ENCODE peak calls at places on chromosome 17, in four cellular contexts. T is K562, E is GM12878, B is HL-60. D is an unnamed sample.

GRCh38 chr17:37848690-37849616 is 75.3 kb upstream of the TBC1D3K start:
- DNase-seq in B (peak), E (peak), T (peak), D (peak)

GRCh38 chr17:17782425-17783120 is 54.2 kb downstream of the SREBF1 start:
- DNase-seq in B (no peak), E (no peak), T (peak), D (no peak)

GRCh38 chr17:3712811-3713463 is 10.8 kb upstream of the HASPIN start:
- DNase-seq in B (no peak), T (peak), E (peak), D (no peak)

GRCh38 chr17:35709874-35710273 is 21.6 kb upstream of the RASL10B start:
- DNase-seq in T (no peak), B (no peak), E (no peak), D (no peak)

GRCh38 chr17:42087042-42087701 is 11.1 kb downstream of the ZNF385C start:
- DNase-seq in E (no peak), B (no peak), T (peak), D (no peak)

GRCh38 chr17:31489295-31490018 is 98.0 kb downstream of the RAB11FIP4 start:
- DNase-seq in T (peak), B (no peak), E (no peak), D (no peak)

GRCh38 chr17:39908789-39909352 is 9.6 kb downstream of the GSDMB start:
- DNase-seq in E (no peak), T (no peak), B (no peak), D (no peak)

GRCh38 chr17:20066253-20066652 is 57.1 kb downstream of the SPECC1 start:
- DNase-seq in T (no peak), E (no peak), B (no peak), D (no peak)

GRCh38 chr17:48016112-48016511 is 21.5 kb downstream of the COPZ2 start:
- DNase-seq in E (no peak), B (no peak), T (no peak), D (no peak)

GRCh38 chr17:68378202-68379149 is 78.8 kb downstream of the WIPI1 start:
- DNase-seq in T (no peak), E (no peak), B (peak), D (no peak)

GRCh38 chr17:16171613-16172012 is 43.7 kb downstream of the NCOR1 start:
- DNase-seq in B (no peak), T (no peak), E (no peak), D (no peak)

GRCh38 chr17:45190503-45191282 is 29.0 kb downstream of the HEXIM2 start:
- DNase-seq in E (no peak), B (no peak), T (no peak), D (no peak)

GRCh38 chr17:48910370-48910769 is 2.2 kb downstream of the UBE2Z start:
- DNase-seq in B (no peak), E (no peak), T (no peak), D (no peak)

GRCh38 chr17:16477255-16477654 is 14.7 kb downstream of the LRRC75A start:
- DNase-seq in E (no peak), T (no peak), B (no peak), D (no peak)

GRCh38 chr17:28993645-28994426 is 12.0 kb downstream of the SEZ6 start:
- DNase-seq in T (no peak), B (no peak), E (no peak), D (no peak)

GRCh38 chr17:16104189-16104588 is 104.6 kb downstream of the TTC19 start:
- DNase-seq in B (no peak), T (no peak), E (no peak), D (no peak)

GRCh38 chr17:69729937-69730336 is 315.4 kb downstream of the MAP2K6 start:
- DNase-seq in T (no peak), B (no peak), E (no peak), D (no peak)

GRCh38 chr17:2035549-2036490 is 5.9 kb downstream of the DPH1 start:
- DNase-seq in T (no peak), E (no peak), B (no peak), D (no peak)

GRCh38 chr17:37051839-37052238 is 103.1 kb downstream of the AATF start:
- DNase-seq in B (no peak), E (no peak), T (no peak), D (no peak)

GRCh38 chr17:69502488-69502887 is 88.0 kb downstream of the MAP2K6 start:
- DNase-seq in E (no peak), B (no peak), T (no peak), D (no peak)

GRCh38 chr17:50626037-50626574 is 8.6 kb upstream of the ABCC3 start:
- DNase-seq in B (peak), E (no peak), T (peak), D (peak)

GRCh38 chr17:49104511-49105074 is 28.0 kb upstream of the B4GALNT2 start:
- DNase-seq in B (no peak), T (no peak), E (no peak), D (no peak)

GRCh38 chr17:58632324-58633314 is 59.2 kb downstream of the TEX14 start:
- DNase-seq in E (no peak), T (peak), B (no peak), D (no peak)

GRCh38 chr17:45783593-45784292 is 377 bp upstream of the CRHR1 start:
- DNase-seq in B (no peak), T (peak), E (no peak), D (peak)

GRCh38 chr17:31738488-31738887 is 120.6 kb downstream of the COPRS start:
- DNase-seq in B (no peak), E (no peak), T (no peak), D (no peak)

GRCh38 chr17:43543300-43543699 is 2.8 kb downstream of the ETV4 start:
- DNase-seq in T (no peak), E (no peak), B (no peak), D (no peak)

GRCh38 chr17:43546317-43547188 is at the start of gene ETV4:
- DNase-seq in E (peak), B (peak), T (peak), D (peak)

GRCh38 chr17:43545383-43545632 is 832 bp downstream of the ETV4 start:
- DNase-seq in T (no peak), E (no peak), B (no peak), D (no peak)

GRCh38 chr17:43542854-43543253 is 3.3 kb downstream of the ETV4 start:
- DNase-seq in T (no peak), B (no peak), E (no peak), D (no peak)

GRCh38 chr17:43543771-43544575 is 2.2 kb downstream of the ETV4 start:
- DNase-seq in B (no peak), E (no peak), T (peak), D (no peak)
- TF ChIP-seq SPI1 in B (peak), E (no peak), T (peak), D (peak)

GRCh38 chr17:76103274-76104139 is at the start of gene EXOC7:
- DNase-seq in E (peak), T (peak), B (peak), D (peak)
- TF ChIP-seq SPI1 in E (peak), T (peak), B (peak), D (peak)

DNA sequence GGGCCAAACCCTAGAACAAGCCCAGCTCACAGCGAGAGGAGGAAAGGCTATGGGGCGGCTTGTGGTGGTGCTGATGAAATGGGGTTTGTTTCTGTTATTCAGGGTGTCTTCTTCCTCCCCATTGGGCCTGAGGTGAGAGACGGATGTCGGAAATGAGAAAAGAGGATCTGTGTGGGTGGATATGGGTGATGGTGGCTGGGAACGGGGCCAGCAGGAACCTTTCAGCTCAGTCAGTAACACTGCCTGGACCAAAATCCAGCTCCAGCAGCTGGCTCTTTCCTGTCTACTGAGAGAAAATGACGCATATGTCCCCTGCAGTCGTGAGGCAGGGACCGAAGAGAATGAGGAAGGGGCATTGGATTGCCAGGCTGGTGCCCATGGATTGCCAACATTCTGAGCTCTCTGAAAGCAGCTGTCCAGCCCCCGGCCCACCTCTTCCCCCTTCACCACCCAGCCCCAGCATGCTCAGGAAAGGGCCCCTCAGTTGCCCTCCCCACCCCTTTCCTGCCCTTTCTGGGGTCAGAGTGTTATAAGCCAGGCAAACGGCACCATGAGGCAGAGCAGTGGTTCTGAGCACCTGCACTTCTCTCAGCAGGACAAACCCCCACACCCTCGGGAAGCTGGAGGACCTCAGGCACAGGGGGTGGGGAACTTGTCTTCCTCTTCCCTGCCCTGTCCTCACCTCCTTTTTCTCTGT is 4.0 kb downstream of the MYH3 start:
- DNase-seq in B (peak), T (no peak), E (no peak), D (no peak)
- TF ChIP-seq SPI1 in B (no peak), T (no peak), E (no peak), D (no peak)

GRCh38 chr17:73972056-73972455 is 231.4 kb upstream of the RPL38 start:
- DNase-seq in E (no peak), B (no peak), T (no peak), D (no peak)

GRCh38 chr17:73976147-73976546 is 227.3 kb upstream of the RPL38 start:
- DNase-seq in T (peak), B (no peak), E (no peak), D (no peak)

GRCh38 chr17:73972901-73973300 is 230.6 kb upstream of the RPL38 start:
- DNase-seq in T (no peak), B (no peak), E (no peak), D (no peak)

GRCh38 chr17:73974536-73974935 is 228.9 kb upstream of the RPL38 start:
- DNase-seq in T (no peak), E (no peak), B (no peak), D (no peak)

DNA sequence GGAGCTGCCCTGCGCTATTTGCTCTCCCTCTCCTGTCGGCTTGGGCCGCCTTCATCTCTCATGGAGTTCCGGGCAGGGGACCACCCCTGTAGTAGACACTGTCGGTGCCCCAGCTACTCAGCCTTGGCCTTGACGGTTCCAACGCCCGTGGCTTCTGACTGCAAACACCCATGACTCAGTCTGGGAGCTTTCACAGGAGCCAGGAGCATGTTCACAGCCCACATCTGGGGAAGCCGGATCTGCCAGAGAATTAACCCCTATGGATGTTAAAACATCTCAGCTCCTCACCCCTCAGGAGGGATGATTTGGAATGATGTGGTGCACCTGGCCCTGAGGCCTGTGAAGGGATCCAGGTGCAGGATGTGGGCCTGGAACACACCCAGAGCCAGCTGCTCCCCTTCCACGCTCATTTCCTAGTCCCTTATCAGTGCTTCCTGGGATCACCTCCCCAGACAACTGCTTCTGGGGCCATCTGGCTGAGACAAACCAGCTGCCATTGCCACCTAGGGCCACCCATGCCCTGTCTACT is 229.5 kb upstream of the RPL38 start:
- DNase-seq in T (no peak), B (no peak), E (no peak), D (no peak)
- TF ChIP-seq SPI1 in T (no peak), B (no peak), E (no peak), D (no peak)

GRCh38 chr17:309361-309888 is 43.2 kb downstream of the RPH3AL start:
- DNase-seq in E (no peak), T (peak), B (peak), D (peak)
- TF ChIP-seq SPI1 in E (no peak), T (no peak), B (no peak), D (no peak)

GRCh38 chr17:52030096-52030495 is 128.4 kb downstream of the CA10 start:
- DNase-seq in B (no peak), E (no peak), T (no peak), D (no peak)
- TF ChIP-seq SPI1 in B (no peak), E (no peak), T (no peak), D (no peak)

GRCh38 chr17:79192503-79193500 is 118.2 kb downstream of the ENGASE start:
- DNase-seq in B (peak), T (peak), E (no peak), D (no peak)
- TF ChIP-seq SPI1 in B (no peak), T (no peak), E (no peak), D (no peak)

GRCh38 chr17:81563861-81564586 is 11.9 kb upstream of the FAAP100 start:
- DNase-seq in E (no peak), B (peak), T (no peak), D (no peak)
- TF ChIP-seq SPI1 in E (no peak), B (no peak), T (no peak), D (no peak)